ENCODE peak calls at places on chromosomes 6 and 20, in five cellular contexts. X is upper lobe of right lung; I is adipocyte; D is CD8-positive, alpha-beta T cell; B is fibroblast of lung. J is an unnamed sample.

GRCh38 chr20:13800728-13801134 is 15.9 kb downstream of the NDUFAF5 start:
- DNase-seq in X (peak; percentile 86), I (peak; percentile 81), D (no peak), B (peak; percentile 94), J (peak; percentile 93)

GRCh38 chr6:141364694-141365093 is 768.0 kb upstream of the GJE1 start:
- DNase-seq in X (no peak), I (no peak), D (no peak), B (no peak), J (no peak)

GRCh38 chr6:90098025-90098474 is 198.6 kb downstream of the BACH2 start:
- DNase-seq in X (no peak), I (peak; percentile 77), D (no peak), B (peak; percentile 99), J (peak; percentile 99)

GRCh38 chr6:69232506-69233194 is 564.2 kb downstream of the LMBRD1 start:
- DNase-seq in X (peak; percentile 82), I (peak; percentile 87), D (no peak), B (peak; percentile 65), J (peak; percentile 47)

GRCh38 chr6:42818878-42819277 is 37.0 kb downstream of the BICRAL start:
- DNase-seq in X (no peak), I (no peak), D (no peak), B (no peak), J (no peak)

GRCh38 chr6:142819603-142820335 is 125.2 kb downstream of the HIVEP2 start:
- DNase-seq in X (no peak), I (peak; percentile 61), D (no peak), B (peak; percentile 70), J (peak; percentile 66)

GRCh38 chr20:50794181-50794845 is 548 bp upstream of the BCAS4 start:
- DNase-seq in X (no peak), I (no peak), D (no peak), B (no peak), J (no peak)

GRCh38 chr20:5977223-5977622 is 26.8 kb downstream of the MCM8 start:
- DNase-seq in X (no peak), I (no peak), D (no peak), B (no peak), J (no peak)

GRCh38 chr6:116596815-116597214 is 19.5 kb upstream of the RSPH4A start:
- DNase-seq in X (no peak), I (no peak), D (no peak), B (peak; percentile 16), J (peak; percentile 12)

GRCh38 chr6:15444081-15444731 is 198.3 kb downstream of the JARID2 start:
- DNase-seq in X (no peak), I (no peak), D (no peak), B (peak; percentile 33), J (no peak)

GRCh38 chr6:54690596-54690995 is 156.0 kb upstream of the FAM83B start:
- DNase-seq in X (no peak), I (no peak), D (no peak), B (no peak), J (no peak)

GRCh38 chr6:10720229-10720959 is 2.5 kb upstream of the TMEM14C start:
- DNase-seq in X (peak; percentile 80), I (no peak), D (peak; percentile 82), B (peak; percentile 26), J (peak; percentile 14)

GRCh38 chr6:97138581-97138980 is 144.4 kb downstream of the MMS22L start:
- DNase-seq in X (no peak), I (no peak), D (no peak), B (no peak), J (no peak)

GRCh38 chr6:144696610-144697376 is 411.7 kb downstream of the UTRN start:
- DNase-seq in X (no peak), I (no peak), D (no peak), B (no peak), J (no peak)

GRCh38 chr6:47810885-47811284 is 29.1 kb downstream of the OPN5 start:
- DNase-seq in X (no peak), I (no peak), D (no peak), B (no peak), J (no peak)

GRCh38 chr20:62905536-62906117 is 20.7 kb downstream of the DIDO1 start:
- DNase-seq in X (no peak), I (no peak), D (no peak), B (no peak), J (no peak)

GRCh38 chr6:5088780-5089179 is 3.6 kb downstream of the PPP1R3G start:
- DNase-seq in X (no peak), I (no peak), D (no peak), B (no peak), J (no peak)
- H3K27me3 ChIP-seq in X (peaks cover 21% of the 10 kb centered on the region), I (no peaks in the 10 kb centered on the region), D (peaks cover 5% of the 10 kb centered on the region), B (peaks cover 8% of the 10 kb centered on the region), J (peaks cover 51% of the 10 kb centered on the region)

DNA sequence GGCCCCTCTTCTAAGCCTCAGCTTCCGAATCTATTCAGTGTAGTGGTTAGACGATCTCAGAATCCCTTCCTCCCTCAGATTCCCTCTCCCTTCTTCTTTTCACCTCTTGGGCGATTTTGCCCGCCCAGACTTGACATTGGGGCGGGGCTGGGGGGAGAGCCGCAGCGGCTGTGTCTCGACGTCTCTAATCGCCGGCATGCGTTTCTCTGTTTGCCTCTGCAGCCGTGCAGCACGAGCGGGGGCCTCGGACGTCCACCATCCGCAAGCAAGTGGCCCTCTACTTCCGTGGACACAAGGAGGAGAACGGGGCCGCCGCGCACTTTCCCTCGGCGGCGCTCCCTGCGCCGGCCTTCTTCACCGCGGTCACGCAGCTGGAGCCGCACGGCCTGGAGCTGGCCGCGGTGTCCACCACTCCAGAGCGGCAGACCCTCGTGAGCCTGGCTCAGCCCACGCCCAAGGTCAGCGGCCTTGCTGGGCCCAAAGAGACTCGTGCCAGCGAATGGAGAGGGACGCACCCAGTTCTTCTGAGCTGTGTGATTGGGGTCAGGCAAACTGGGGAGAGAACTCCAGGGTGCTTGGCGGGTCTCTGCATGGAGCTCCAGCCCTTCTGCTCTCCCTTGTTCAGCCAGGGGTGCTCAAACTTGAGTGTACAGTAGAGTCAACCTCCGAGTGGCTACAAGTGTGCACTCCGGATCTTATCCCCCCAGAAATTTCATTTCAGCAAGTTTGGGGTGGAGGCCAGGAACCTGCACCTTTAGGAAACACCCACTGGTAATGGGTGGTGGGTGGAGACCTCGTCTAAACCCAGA is 10.7 kb downstream of the NR2E1 start:
- DNase-seq in X (no peak), I (no peak), D (no peak), B (no peak), J (no peak)
- H3K27me3 ChIP-seq in X (peaks cover 95% of the 10 kb centered on the region), I (peaks cover 95% of the 10 kb centered on the region), D (peaks cover 34% of the 10 kb centered on the region), B (peaks cover 63% of the 10 kb centered on the region), J (peaks cover 69% of the 10 kb centered on the region)

GRCh38 chr20:101975-102374 is 14.5 kb downstream of the DEFB125 start:
- DNase-seq in X (no peak), I (no peak), D (no peak), B (no peak), J (no peak)

GRCh38 chr20:103456-103855 is 16.0 kb downstream of the DEFB125 start:
- DNase-seq in X (no peak), I (no peak), D (no peak), B (no peak), J (no peak)
- H3K27me3 ChIP-seq in X (peaks cover 23% of the 10 kb centered on the region), I (peaks cover 4% of the 10 kb centered on the region), D (no peaks in the 10 kb centered on the region), B (no peaks in the 10 kb centered on the region), J (no peaks in the 10 kb centered on the region)

GRCh38 chr6:40713002-40713719 is 126.0 kb upstream of the LRFN2 start:
- DNase-seq in X (no peak), I (peak; percentile 11), D (no peak), B (no peak), J (no peak)

GRCh38 chr6:40710626-40711354 is 123.6 kb upstream of the LRFN2 start:
- DNase-seq in X (no peak), I (no peak), D (no peak), B (no peak), J (no peak)

GRCh38 chr6:40706222-40706621 is 119.1 kb upstream of the LRFN2 start:
- DNase-seq in X (no peak), I (no peak), D (no peak), B (no peak), J (no peak)

DNA sequence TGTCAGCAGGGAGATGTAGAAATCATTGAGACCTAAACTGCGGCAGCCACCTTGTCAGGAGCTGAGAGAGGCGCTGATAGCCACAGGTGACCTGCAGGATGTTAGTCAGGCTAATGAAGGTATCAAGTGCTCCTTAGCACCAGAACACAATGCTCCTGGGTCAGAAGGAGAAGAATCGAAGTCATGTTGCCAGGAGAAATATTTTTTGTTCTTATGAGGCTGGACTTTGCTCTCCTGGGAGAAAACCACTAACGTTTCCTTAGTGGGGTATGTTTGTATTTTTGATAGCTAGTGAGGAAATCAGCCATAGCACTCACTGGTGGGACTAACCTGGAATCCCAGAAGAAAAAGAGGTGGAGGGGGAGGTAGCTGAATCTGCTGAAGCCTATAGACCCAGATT is 120.9 kb upstream of the LRFN2 start:
- DNase-seq in X (no peak), I (no peak), D (no peak), B (no peak), J (no peak)
- H3K27me3 ChIP-seq in X (no peaks in the 10 kb centered on the region), I (peaks cover 64% of the 10 kb centered on the region), D (no peaks in the 10 kb centered on the region), B (no peaks in the 10 kb centered on the region), J (peaks cover 6% of the 10 kb centered on the region)